ENCODE peak calls at places on chromosomes 16 and 17, in six cellular contexts. P is nephron progenitor cell, H is C1 segment of cervical spinal cord, U is cardiac muscle cell, D is HEK293T, T is activated B cell treated with CpG ODN at 0.5 μM for 24 hours. N is an unnamed sample.

GRCh38 chr16:65125322-65125721 is 3.5 kb upstream of the CDH11 start:
- DNase-seq in P (no peak), H (no peak), U (no peak), D (no peak), T (no peak), N (no peak)

GRCh38 chr17:38982858-38983746 is 15.9 kb upstream of the FBXO47 start:
- DNase-seq in P (peak; percentile 38), H (no peak), U (peak; percentile 79), D (peak; percentile 44), T (no peak), N (peak; percentile 61)

GRCh38 chr16:79069634-79070033 is 530.9 kb downstream of the MAF start:
- DNase-seq in P (no peak), H (no peak), U (no peak), D (no peak), T (no peak), N (no peak)

GRCh38 chr16:67943619-67944503 is at the start of gene LCAT:
- DNase-seq in P (no peak), H (peak; percentile 76), U (no peak), D (no peak), T (no peak), N (no peak)

GRCh38 chr17:35243459-35244204 is 760 bp downstream of the SLFN5 start:
- DNase-seq in P (peak; percentile 37), H (no peak), U (peak; percentile 38), D (peak; percentile 15), T (peak; percentile 21), N (peak; percentile 52)

GRCh38 chr16:81711609-81712329 is 67.3 kb upstream of the PLCG2 start:
- DNase-seq in P (no peak), H (no peak), U (no peak), D (no peak), T (no peak), N (peak; percentile 91)

GRCh38 chr16:52629296-52629695 is 82.4 kb upstream of the TOX3 start:
- DNase-seq in P (no peak), H (no peak), U (no peak), D (no peak), T (no peak), N (no peak)

GRCh38 chr16:58329147-58329546 is 34.3 kb upstream of the PRSS54 start:
- DNase-seq in P (no peak), H (no peak), U (no peak), D (no peak), T (no peak), N (peak; percentile 25)

GRCh38 chr16:57044931-57045693 is 47.3 kb upstream of the CPNE2 start:
- DNase-seq in P (no peak), H (no peak), U (no peak), D (no peak), T (no peak), N (no peak)